ENCODE peak calls at places on chromosome 3, in six cellular contexts. One of them, this sample, is unnamed.

GRCh38 chr3:138426211-138426610 is 8.2 kb upstream of the ESYT3 start:
- DNase-seq in mesenchymal stem cell: peak
- DNase-seq in IMR-90: peak
- DNase-seq in H1: no peak
- DNase-seq in trophoblast cell: no peak
- DNase-seq in neuronal stem cell: no peak
- DNase-seq in this sample: no peak

GRCh38 chr3:21357241-21357640 is 393.8 kb downstream of the ZNF385D start:
- DNase-seq in trophoblast cell: no peak
- DNase-seq in H1: no peak
- DNase-seq in IMR-90: no peak
- DNase-seq in mesenchymal stem cell: no peak
- DNase-seq in neuronal stem cell: no peak
- DNase-seq in this sample: no peak

GRCh38 chr3:64238971-64239667 is 13.9 kb upstream of the PRICKLE2 start:
- DNase-seq in mesenchymal stem cell: peak
- DNase-seq in neuronal stem cell: peak
- DNase-seq in IMR-90: peak
- DNase-seq in H1: peak
- DNase-seq in trophoblast cell: peak
- DNase-seq in this sample: peak

GRCh38 chr3:184315506-184315867 is 1.1 kb downstream of the EIF4G1 start:
- DNase-seq in IMR-90: no peak
- DNase-seq in trophoblast cell: no peak
- DNase-seq in H1: no peak
- DNase-seq in neuronal stem cell: no peak
- DNase-seq in mesenchymal stem cell: no peak
- DNase-seq in this sample: no peak

GRCh38 chr3:24502690-24503089 is 8.0 kb upstream of the THRB start:
- DNase-seq in H1: no peak
- DNase-seq in IMR-90: no peak
- DNase-seq in neuronal stem cell: no peak
- DNase-seq in mesenchymal stem cell: peak
- DNase-seq in trophoblast cell: no peak
- DNase-seq in this sample: no peak

GRCh38 chr3:157247391-157247790 is 87.4 kb upstream of the CCNL1 start:
- DNase-seq in mesenchymal stem cell: no peak
- DNase-seq in neuronal stem cell: no peak
- DNase-seq in trophoblast cell: no peak
- DNase-seq in H1: no peak
- DNase-seq in IMR-90: no peak
- DNase-seq in this sample: no peak

GRCh38 chr3:58084788-58085543 is 76.7 kb downstream of the FLNB start:
- DNase-seq in IMR-90: no peak
- DNase-seq in neuronal stem cell: no peak
- DNase-seq in H1: no peak
- DNase-seq in mesenchymal stem cell: no peak
- DNase-seq in trophoblast cell: no peak
- DNase-seq in this sample: no peak

GRCh38 chr3:10964537-10965167 is 27.9 kb upstream of the SLC6A1 start:
- DNase-seq in IMR-90: peak
- DNase-seq in neuronal stem cell: peak
- DNase-seq in trophoblast cell: no peak
- DNase-seq in mesenchymal stem cell: no peak
- DNase-seq in H1: peak
- DNase-seq in this sample: peak

GRCh38 chr3:41102053-41102556 is 97.2 kb upstream of the CTNNB1 start:
- DNase-seq in trophoblast cell: peak
- DNase-seq in mesenchymal stem cell: no peak
- DNase-seq in neuronal stem cell: no peak
- DNase-seq in IMR-90: no peak
- DNase-seq in H1: no peak
- DNase-seq in this sample: no peak

GRCh38 chr3:12974819-12975218 is 98.4 kb downstream of the IQSEC1 start:
- DNase-seq in mesenchymal stem cell: no peak
- DNase-seq in trophoblast cell: no peak
- DNase-seq in neuronal stem cell: no peak
- DNase-seq in IMR-90: no peak
- DNase-seq in H1: no peak
- DNase-seq in this sample: no peak

GRCh38 chr3:196159952-196160804 is 51.0 kb downstream of the ZDHHC19 start:
- DNase-seq in H1: peak
- DNase-seq in neuronal stem cell: no peak
- DNase-seq in IMR-90: peak
- DNase-seq in mesenchymal stem cell: peak
- DNase-seq in trophoblast cell: no peak
- DNase-seq in this sample: peak

GRCh38 chr3:32109256-32109655 is 2.8 kb downstream of the GPD1L start:
- DNase-seq in IMR-90: peak
- DNase-seq in trophoblast cell: no peak
- DNase-seq in neuronal stem cell: no peak
- DNase-seq in H1: no peak
- DNase-seq in mesenchymal stem cell: peak
- DNase-seq in this sample: no peak

GRCh38 chr3:127316685-127317084 is 28.8 kb upstream of the PRR20G start:
- DNase-seq in trophoblast cell: no peak
- DNase-seq in H1: no peak
- DNase-seq in IMR-90: no peak
- DNase-seq in mesenchymal stem cell: no peak
- DNase-seq in neuronal stem cell: no peak
- DNase-seq in this sample: no peak

GRCh38 chr3:129575987-129576364 is 30.5 kb downstream of the PLXND1 start:
- DNase-seq in H1: no peak
- DNase-seq in trophoblast cell: no peak
- DNase-seq in neuronal stem cell: no peak
- DNase-seq in mesenchymal stem cell: no peak
- DNase-seq in IMR-90: no peak
- DNase-seq in this sample: no peak

GRCh38 chr3:149374391-149374790 is 3.1 kb downstream of the TM4SF1 start:
- DNase-seq in trophoblast cell: no peak
- DNase-seq in neuronal stem cell: no peak
- DNase-seq in mesenchymal stem cell: no peak
- DNase-seq in H1: no peak
- DNase-seq in IMR-90: no peak
- DNase-seq in this sample: no peak

GRCh38 chr3:82509951-82510603 is 748.6 kb upstream of the GBE1 start:
- DNase-seq in H1: no peak
- DNase-seq in neuronal stem cell: no peak
- DNase-seq in mesenchymal stem cell: no peak
- DNase-seq in IMR-90: no peak
- DNase-seq in trophoblast cell: no peak
- DNase-seq in this sample: peak

GRCh38 chr3:58434990-58435389 is 1.4 kb upstream of the PDHB start:
- DNase-seq in neuronal stem cell: peak
- DNase-seq in IMR-90: peak
- DNase-seq in H1: peak
- DNase-seq in mesenchymal stem cell: peak
- DNase-seq in trophoblast cell: no peak
- DNase-seq in this sample: peak

GRCh38 chr3:41320953-41321641 is 121.8 kb downstream of the CTNNB1 start:
- DNase-seq in mesenchymal stem cell: no peak
- DNase-seq in IMR-90: no peak
- DNase-seq in H1: no peak
- DNase-seq in trophoblast cell: no peak
- DNase-seq in neuronal stem cell: no peak
- DNase-seq in this sample: no peak

GRCh38 chr3:72821170-72821781 is 27.0 kb downstream of the SHQ1 start:
- DNase-seq in mesenchymal stem cell: peak
- DNase-seq in H1: no peak
- DNase-seq in trophoblast cell: no peak
- DNase-seq in IMR-90: peak
- DNase-seq in neuronal stem cell: no peak
- DNase-seq in this sample: no peak

GRCh38 chr3:130390079-130390478 is 44.6 kb downstream of the COL6A5 start:
- DNase-seq in trophoblast cell: no peak
- DNase-seq in mesenchymal stem cell: no peak
- DNase-seq in H1: no peak
- DNase-seq in IMR-90: no peak
- DNase-seq in neuronal stem cell: no peak
- DNase-seq in this sample: no peak

GRCh38 chr3:37243811-37244748 is 69.7 kb upstream of the LRRFIP2 start:
- DNase-seq in mesenchymal stem cell: peak
- DNase-seq in neuronal stem cell: peak
- DNase-seq in trophoblast cell: peak
- DNase-seq in IMR-90: peak
- DNase-seq in H1: peak
- DNase-seq in this sample: peak

GRCh38 chr3:196735751-196736150 is 3.9 kb upstream of the PAK2 start:
- DNase-seq in trophoblast cell: peak
- DNase-seq in H1: no peak
- DNase-seq in neuronal stem cell: no peak
- DNase-seq in mesenchymal stem cell: no peak
- DNase-seq in IMR-90: peak
- DNase-seq in this sample: no peak

GRCh38 chr3:156685198-156685597 is 10.8 kb downstream of the TIPARP start:
- DNase-seq in neuronal stem cell: no peak
- DNase-seq in H1: no peak
- DNase-seq in IMR-90: peak
- DNase-seq in mesenchymal stem cell: peak
- DNase-seq in trophoblast cell: no peak
- DNase-seq in this sample: no peak

GRCh38 chr3:160225181-160226025 is at the start of gene C3orf80:
- DNase-seq in IMR-90: peak
- DNase-seq in H1: peak
- DNase-seq in neuronal stem cell: peak
- DNase-seq in mesenchymal stem cell: peak
- DNase-seq in trophoblast cell: peak
- DNase-seq in this sample: peak

GRCh38 chr3:172905480-172905850 is 154.9 kb downstream of the ECT2 start:
- DNase-seq in neuronal stem cell: no peak
- DNase-seq in mesenchymal stem cell: no peak
- DNase-seq in trophoblast cell: no peak
- DNase-seq in H1: no peak
- DNase-seq in IMR-90: no peak
- DNase-seq in this sample: no peak

GRCh38 chr3:119352863-119353527 is 58.8 kb downstream of the ARHGAP31 start:
- DNase-seq in mesenchymal stem cell: peak
- DNase-seq in IMR-90: peak
- DNase-seq in trophoblast cell: peak
- DNase-seq in neuronal stem cell: no peak
- DNase-seq in H1: no peak
- DNase-seq in this sample: no peak

GRCh38 chr3:41507336-41508062 is 308.2 kb downstream of the CTNNB1 start:
- DNase-seq in H1: no peak
- DNase-seq in IMR-90: no peak
- DNase-seq in neuronal stem cell: no peak
- DNase-seq in mesenchymal stem cell: no peak
- DNase-seq in trophoblast cell: no peak
- DNase-seq in this sample: no peak

GRCh38 chr3:80549173-80549572 is 781.4 kb upstream of the ROBO1 start:
- DNase-seq in neuronal stem cell: peak
- DNase-seq in trophoblast cell: peak
- DNase-seq in mesenchymal stem cell: no peak
- DNase-seq in IMR-90: no peak
- DNase-seq in H1: no peak
- DNase-seq in this sample: no peak

GRCh38 chr3:31645233-31645632 is 112.5 kb downstream of the STT3B start:
- DNase-seq in H1: no peak
- DNase-seq in neuronal stem cell: no peak
- DNase-seq in IMR-90: peak
- DNase-seq in mesenchymal stem cell: no peak
- DNase-seq in trophoblast cell: no peak
- DNase-seq in this sample: no peak

GRCh38 chr3:150393745-150394144 is 14.4 kb upstream of the TSC22D2 start:
- DNase-seq in IMR-90: no peak
- DNase-seq in neuronal stem cell: no peak
- DNase-seq in trophoblast cell: no peak
- DNase-seq in H1: no peak
- DNase-seq in mesenchymal stem cell: no peak
- DNase-seq in this sample: no peak
- H3K14ac ChIP-seq in IMR-90: no peak
- H3K14ac ChIP-seq in neuronal stem cell: no peak
- H3K14ac ChIP-seq in trophoblast cell: no peak
- H3K14ac ChIP-seq in H1: no peak
- H3K14ac ChIP-seq in mesenchymal stem cell: no peak
- H3K14ac ChIP-seq in this sample: no peak

GRCh38 chr3:99474776-99475175 is 163.6 kb upstream of the COL8A1 start:
- DNase-seq in IMR-90: peak
- DNase-seq in neuronal stem cell: no peak
- DNase-seq in mesenchymal stem cell: peak
- DNase-seq in H1: no peak
- DNase-seq in trophoblast cell: no peak
- DNase-seq in this sample: no peak

GRCh38 chr3:99473321-99473751 is 165.1 kb upstream of the COL8A1 start:
- DNase-seq in neuronal stem cell: no peak
- DNase-seq in trophoblast cell: no peak
- DNase-seq in mesenchymal stem cell: peak
- DNase-seq in H1: no peak
- DNase-seq in IMR-90: peak
- DNase-seq in this sample: no peak

GRCh38 chr3:99479768-99480167 is 158.6 kb upstream of the COL8A1 start:
- DNase-seq in H1: no peak
- DNase-seq in mesenchymal stem cell: peak
- DNase-seq in trophoblast cell: no peak
- DNase-seq in IMR-90: no peak
- DNase-seq in neuronal stem cell: no peak
- DNase-seq in this sample: no peak

GRCh38 chr3:99475229-99475628 is 163.2 kb upstream of the COL8A1 start:
- DNase-seq in IMR-90: peak
- DNase-seq in mesenchymal stem cell: no peak
- DNase-seq in neuronal stem cell: no peak
- DNase-seq in H1: no peak
- DNase-seq in trophoblast cell: no peak
- DNase-seq in this sample: no peak

GRCh38 chr3:99477650-99478049 is 160.7 kb upstream of the COL8A1 start:
- DNase-seq in IMR-90: no peak
- DNase-seq in neuronal stem cell: no peak
- DNase-seq in trophoblast cell: no peak
- DNase-seq in H1: no peak
- DNase-seq in mesenchymal stem cell: no peak
- DNase-seq in this sample: no peak
- H3K14ac ChIP-seq in IMR-90: no peak
- H3K14ac ChIP-seq in neuronal stem cell: no peak
- H3K14ac ChIP-seq in trophoblast cell: no peak
- H3K14ac ChIP-seq in H1: no peak
- H3K14ac ChIP-seq in mesenchymal stem cell: no peak
- H3K14ac ChIP-seq in this sample: no peak

DNA sequence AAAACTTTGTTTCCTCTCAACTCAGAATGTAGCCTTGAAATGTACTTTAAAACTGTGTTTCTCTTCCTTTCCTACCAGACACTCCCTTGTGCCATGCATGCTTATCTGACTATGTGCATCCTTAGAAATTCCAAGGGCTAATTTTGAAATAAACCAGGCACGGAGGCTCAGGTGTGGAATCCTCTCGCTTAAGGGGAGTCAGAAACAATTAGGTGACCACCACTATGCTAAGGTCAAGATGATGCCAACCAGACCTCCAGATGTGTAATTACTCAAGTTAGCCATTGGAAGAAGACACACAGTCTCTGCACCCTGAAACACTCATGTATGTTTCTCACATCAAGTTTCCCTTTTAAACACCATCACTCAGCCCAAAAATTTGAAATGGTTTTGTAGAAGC is 572.1 kb downstream of the VGLL3 start:
- DNase-seq in neuronal stem cell: no peak
- DNase-seq in H1: no peak
- DNase-seq in mesenchymal stem cell: no peak
- DNase-seq in IMR-90: no peak
- DNase-seq in trophoblast cell: no peak
- DNase-seq in this sample: no peak
- H3K14ac ChIP-seq in neuronal stem cell: no peak
- H3K14ac ChIP-seq in H1: no peak
- H3K14ac ChIP-seq in mesenchymal stem cell: no peak
- H3K14ac ChIP-seq in IMR-90: no peak
- H3K14ac ChIP-seq in trophoblast cell: no peak
- H3K14ac ChIP-seq in this sample: no peak

GRCh38 chr3:16466822-16467221 is 46.7 kb downstream of the RFTN1 start:
- DNase-seq in trophoblast cell: no peak
- DNase-seq in H1: no peak
- DNase-seq in IMR-90: no peak
- DNase-seq in mesenchymal stem cell: peak
- DNase-seq in neuronal stem cell: no peak
- DNase-seq in this sample: no peak
- H3K14ac ChIP-seq in trophoblast cell: no peak
- H3K14ac ChIP-seq in H1: no peak
- H3K14ac ChIP-seq in IMR-90: no peak
- H3K14ac ChIP-seq in mesenchymal stem cell: no peak
- H3K14ac ChIP-seq in neuronal stem cell: no peak
- H3K14ac ChIP-seq in this sample: no peak

This sample was measured in H9.